ENCODE peak calls at places on chromosomes 1 and 21, in nine cellular contexts. F is tibial artery; I is stimulated activated CD4-positive, alpha-beta T cell treated with anti-CD3 and anti-CD28 coated beads, Interleukin-1b, Interleukin-23, amount 100 ng/mL, for 24 hours; V is breast epithelium; M is bronchial epithelial cell; L is stimulated activated CD8-positive, alpha-beta memory T cell treated with anti-CD3 and anti-CD28 coated beads, Interleukin-12 subunit alpha, Interleukin-12 subunit beta, amount 100 ng/mL, for 1 hour; B is NCI-H2081; H is T1000; C is ovary. X is an unnamed sample.

GRCh38 chr1:942411-942821 is 16.6 kb downstream of the NOC2L start:
- DNase-seq in V (no peak), I (no peak), B (no peak), H (no peak), C (no peak), F (no peak), M (no peak), L (no peak), X (no peak)

GRCh38 chr1:53380296-53380695 is 52.4 kb upstream of the LRP8 start:
- DNase-seq in C (no peak), H (no peak), B (no peak), V (peak; percentile 3), L (no peak), F (peak; percentile 15), I (no peak), M (no peak), X (peak; percentile 19)

GRCh38 chr1:205588691-205589445 is 42.9 kb downstream of the ELK4 start:
- DNase-seq in L (no peak), M (peak; percentile 29), I (no peak), F (peak; percentile 56), V (no peak), B (no peak), H (no peak), C (no peak), X (no peak)

GRCh38 chr1:17045623-17046022 is 8.2 kb downstream of the SDHB start:
- DNase-seq in C (no peak), M (peak; percentile 3), F (no peak), B (no peak), H (no peak), L (no peak), V (no peak), I (no peak), X (no peak)

GRCh38 chr1:37394574-37395464 is 79.6 kb upstream of the ZC3H12A start:
- DNase-seq in F (no peak), I (no peak), M (no peak), L (no peak), V (no peak), C (no peak), B (no peak), H (no peak), X (no peak)

GRCh38 chr1:30413111-30413440 is 310.3 kb downstream of the MATN1 start:
- DNase-seq in B (no peak), C (no peak), F (no peak), V (peak; percentile 15), I (no peak), L (no peak), H (no peak), M (no peak), X (peak; percentile 2)

GRCh38 chr1:27358038-27358927 is 8.5 kb downstream of the MAP3K6 start:
- DNase-seq in M (no peak), V (no peak), B (no peak), I (no peak), C (no peak), H (no peak), F (no peak), L (no peak), X (no peak)

GRCh38 chr1:234550341-234551031 is 59.5 kb downstream of the IRF2BP2 start:
- DNase-seq in C (no peak), H (no peak), M (no peak), B (no peak), V (peak; percentile 28), I (no peak), F (no peak), L (no peak), X (no peak)

GRCh38 chr1:224333939-224334701 is 4.1 kb upstream of the NVL start:
- DNase-seq in B (no peak), H (no peak), I (no peak), L (no peak), M (peak; percentile 12), V (no peak), F (no peak), C (no peak), X (no peak)

GRCh38 chr1:82695443-82695842 is 894.7 kb downstream of the ADGRL2 start:
- DNase-seq in V (no peak), L (no peak), M (peak; percentile 51), F (no peak), H (no peak), B (no peak), C (no peak), I (no peak), X (no peak)

GRCh38 chr1:64042331-64043100 is 160.9 kb upstream of the UBE2U start:
- DNase-seq in I (no peak), H (peak; percentile 27), C (no peak), L (no peak), V (no peak), M (peak; percentile 96), B (no peak), F (peak; percentile 72), X (no peak)

GRCh38 chr21:42198949-42199348 is 20.0 kb upstream of the ABCG1 start:
- DNase-seq in L (no peak), V (no peak), C (no peak), B (no peak), I (no peak), M (no peak), H (no peak), F (no peak), X (no peak)

GRCh38 chr1:109902204-109902985 is 8.3 kb upstream of the CSF1 start:
- DNase-seq in F (no peak), H (no peak), V (no peak), B (no peak), L (no peak), I (no peak), C (no peak), M (peak; percentile 54), X (no peak)

GRCh38 chr1:44305962-44306422 is 49.1 kb downstream of the ERI3 start:
- DNase-seq in B (peak; percentile 24), I (no peak), V (no peak), C (no peak), L (no peak), M (no peak), H (no peak), F (no peak), X (no peak)

GRCh38 chr1:92329356-92330129 is 30.7 kb downstream of the RPAP2 start:
- DNase-seq in M (peak; percentile 93), B (no peak), H (peak; percentile 91), L (no peak), V (no peak), I (no peak), C (no peak), F (no peak), X (peak; percentile 81)

GRCh38 chr1:180636138-180636537 is 4.3 kb downstream of the XPR1 start:
- DNase-seq in F (no peak), V (no peak), I (no peak), H (no peak), L (no peak), M (peak; percentile 76), B (no peak), C (no peak), X (no peak)

GRCh38 chr1:114901739-114902255 is 47.1 kb downstream of the SYCP1 start:
- DNase-seq in H (no peak), V (no peak), F (peak; percentile 85), C (no peak), B (no peak), L (no peak), I (no peak), M (no peak), X (no peak)

GRCh38 chr1:175152006-175152652 is 40.4 kb downstream of the KIAA0040 start:
- DNase-seq in H (no peak), F (no peak), M (peak; percentile 26), C (peak; percentile 61), L (peak; percentile 66), B (peak; percentile 55), I (peak; percentile 44), V (peak; percentile 62), X (no peak)

GRCh38 chr1:114033219-114033706 is 54.0 kb downstream of the OLFML3 start:
- DNase-seq in M (peak; percentile 15), F (no peak), H (no peak), L (no peak), B (no peak), V (no peak), C (no peak), I (no peak), X (no peak)

GRCh38 chr1:9306006-9306405 is 13.3 kb downstream of the SPSB1 start:
- DNase-seq in V (no peak), L (no peak), M (no peak), C (no peak), H (no peak), B (no peak), I (no peak), F (no peak), X (no peak)

GRCh38 chr1:58866578-58866977 is 82.7 kb upstream of the JUN start:
- DNase-seq in C (no peak), L (no peak), H (no peak), F (no peak), B (no peak), V (no peak), M (no peak), I (no peak), X (no peak)

GRCh38 chr1:235112297-235113182 is 16.1 kb downstream of the TOMM20 start:
- DNase-seq in V (no peak), C (no peak), H (no peak), L (no peak), B (no peak), M (no peak), I (no peak), F (no peak), X (no peak)